ENCODE peak calls at places on chromosomes 11 and 22, in nine cellular contexts. F is gastrocnemius medialis, Q is AG04450, P is tibial artery, G is body of pancreas, H is heart left ventricle, Y is suprapubic skin, T is A549, D is right atrium auricular region. N is an unnamed sample.

GRCh38 chr22:28019360-28019759 is 100.3 kb upstream of the PITPNB start:
- DNase-seq in D (no peak), Y (peak; percentile 51), Q (no peak), P (peak; percentile 62), F (peak; percentile 92), H (no peak), T (no peak), G (peak; percentile 12), N (peak; percentile 15)

GRCh38 chr11:45366196-45366595 is 80.1 kb upstream of the SYT13 start:
- DNase-seq in Y (no peak), D (no peak), P (no peak), Q (no peak), F (no peak), G (no peak), H (no peak), T (no peak), N (no peak)

GRCh38 chr11:45618897-45619296 is 46.5 kb downstream of the CHST1 start:
- DNase-seq in P (no peak), Y (no peak), Q (no peak), T (no peak), H (no peak), F (no peak), G (no peak), D (no peak), N (no peak)

GRCh38 chr11:15579287-15580001 is 464.7 kb downstream of the INSC start:
- DNase-seq in F (no peak), Q (no peak), D (no peak), G (no peak), H (no peak), P (no peak), Y (no peak), T (no peak), N (no peak)

GRCh38 chr22:38923463-38924196 is 33.8 kb upstream of the APOBEC3A start:
- DNase-seq in D (peak; percentile 89), G (peak; percentile 81), T (peak; percentile 86), H (peak; percentile 89), Y (peak; percentile 81), P (peak; percentile 93), Q (peak; percentile 64), F (peak; percentile 55), N (peak; percentile 95)

GRCh38 chr22:37735054-37735453 is 38.2 kb downstream of the TRIOBP start:
- DNase-seq in Y (no peak), H (peak; percentile 62), T (peak; percentile 72), G (peak; percentile 66), Q (no peak), D (peak; percentile 76), P (no peak), F (no peak), N (peak; percentile 75)

GRCh38 chr11:35377262-35377661 is 42.1 kb downstream of the SLC1A2 start:
- DNase-seq in T (no peak), P (no peak), H (no peak), Y (no peak), D (no peak), G (no peak), F (no peak), Q (no peak), N (no peak)

GRCh38 chr22:37202001-37202555 is 10.2 kb downstream of the SSTR3 start:
- DNase-seq in H (no peak), F (no peak), D (no peak), Q (no peak), G (no peak), T (no peak), Y (peak; percentile 38), P (peak; percentile 31), N (no peak)

GRCh38 chr11:86101941-86102407 is 33.1 kb upstream of the PICALM start:
- DNase-seq in Y (no peak), F (no peak), D (no peak), Q (no peak), P (no peak), T (no peak), H (no peak), G (no peak), N (no peak)

GRCh38 chr22:40479887-40480538 is 109.6 kb downstream of the SGSM3 start:
- DNase-seq in G (no peak), T (no peak), D (no peak), Q (no peak), P (no peak), H (no peak), F (no peak), Y (no peak), N (no peak)

GRCh38 chr11:32087602-32088001 is 3.3 kb upstream of the RCN1 start:
- DNase-seq in Q (no peak), T (no peak), D (no peak), H (no peak), F (no peak), G (no peak), P (no peak), Y (no peak), N (no peak)

GRCh38 chr11:117199061-117199915 is at the start of gene TAGLN:
- DNase-seq in G (peak; percentile 50), F (no peak), T (no peak), H (peak; percentile 80), Q (peak; percentile 91), P (peak; percentile 98), Y (no peak), D (peak; percentile 97), N (peak; percentile 89)

GRCh38 chr11:64888761-64889511 is 10.5 kb upstream of the EHD1 start:
- DNase-seq in F (no peak), D (no peak), T (peak; percentile 89), Q (no peak), Y (no peak), H (no peak), P (no peak), G (peak; percentile 33), N (peak; percentile 95)

GRCh38 chr11:68896171-68896959 is 7.3 kb downstream of the MRPL21 start:
- DNase-seq in Q (no peak), G (no peak), D (no peak), H (no peak), T (no peak), F (no peak), Y (no peak), P (no peak), N (no peak)

GRCh38 chr11:18907391-18907790 is 31.8 kb downstream of the MRGPRX1 start:
- DNase-seq in T (no peak), Y (no peak), H (no peak), P (no peak), Q (no peak), G (no peak), F (no peak), D (no peak), N (no peak)

GRCh38 chr11:371716-372590 is 2.7 kb downstream of the B4GALNT4 start:
- DNase-seq in Q (no peak), H (no peak), T (no peak), Y (no peak), F (no peak), G (no peak), D (no peak), P (no peak), N (no peak)

GRCh38 chr11:58844600-58844999 is at the start of gene GLYATL2:
- DNase-seq in G (no peak), F (no peak), Q (no peak), D (no peak), P (no peak), Y (no peak), T (no peak), H (no peak), N (no peak)
- H3K9me3 ChIP-seq in G (no peaks in the 10 kb centered on the region), F (no peaks in the 10 kb centered on the region), Q (no peaks in the 10 kb centered on the region), D (no peaks in the 10 kb centered on the region), P (no peaks in the 10 kb centered on the region), Y (no peaks in the 10 kb centered on the region), T (no peaks in the 10 kb centered on the region), H (no peaks in the 10 kb centered on the region), N (no peaks in the 10 kb centered on the region)

DNA sequence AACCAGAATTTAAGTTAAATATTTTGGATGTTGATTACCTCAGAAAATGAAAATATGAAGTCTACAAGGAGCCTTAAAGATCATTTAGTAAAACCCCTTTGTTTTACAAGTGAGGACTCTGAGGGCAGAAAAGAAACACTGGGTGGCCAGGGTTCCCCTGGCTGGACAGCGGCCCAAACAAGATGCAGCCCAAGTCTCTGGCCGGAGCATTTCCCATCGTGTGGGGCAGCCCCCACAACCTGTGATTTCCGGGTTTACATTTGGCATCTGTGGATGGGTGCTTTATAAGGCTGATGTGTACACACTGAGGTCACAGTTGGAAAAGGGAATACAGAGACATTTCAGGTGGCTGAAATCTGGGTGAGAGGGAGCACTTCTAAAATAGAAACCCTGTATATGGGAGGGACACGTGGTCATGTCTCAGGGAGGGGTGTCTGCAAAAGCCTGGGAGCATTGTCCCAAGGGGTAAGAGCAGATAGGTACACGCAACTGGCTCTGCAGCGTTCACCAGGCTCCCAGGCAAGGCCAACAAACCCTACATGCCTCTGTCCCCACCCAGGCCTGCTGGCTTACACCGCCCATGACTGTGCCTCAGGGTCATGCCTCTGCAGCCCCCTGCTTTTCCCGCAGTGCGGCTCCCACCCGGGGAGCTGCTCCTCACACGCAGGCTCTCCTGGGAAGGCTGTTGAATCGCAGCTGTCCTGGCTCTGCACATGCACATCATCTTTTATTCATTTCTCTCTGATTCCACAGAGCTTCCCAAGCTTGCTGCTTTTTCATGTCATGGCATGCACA is 29.0 kb upstream of the B3GAT1 start:
- DNase-seq in T (no peak), Y (no peak), D (no peak), Q (no peak), H (no peak), F (no peak), P (no peak), G (no peak), N (no peak)
- H3K4me3 ChIP-seq in T (no peak overlapping the region), Y (no peak overlapping the region), D (no peak overlapping the region), Q (no peak overlapping the region), H (no peak overlapping the region), F (no peak overlapping the region), P (no peak overlapping the region), G (no peak overlapping the region), N (no peak overlapping the region)

DNA sequence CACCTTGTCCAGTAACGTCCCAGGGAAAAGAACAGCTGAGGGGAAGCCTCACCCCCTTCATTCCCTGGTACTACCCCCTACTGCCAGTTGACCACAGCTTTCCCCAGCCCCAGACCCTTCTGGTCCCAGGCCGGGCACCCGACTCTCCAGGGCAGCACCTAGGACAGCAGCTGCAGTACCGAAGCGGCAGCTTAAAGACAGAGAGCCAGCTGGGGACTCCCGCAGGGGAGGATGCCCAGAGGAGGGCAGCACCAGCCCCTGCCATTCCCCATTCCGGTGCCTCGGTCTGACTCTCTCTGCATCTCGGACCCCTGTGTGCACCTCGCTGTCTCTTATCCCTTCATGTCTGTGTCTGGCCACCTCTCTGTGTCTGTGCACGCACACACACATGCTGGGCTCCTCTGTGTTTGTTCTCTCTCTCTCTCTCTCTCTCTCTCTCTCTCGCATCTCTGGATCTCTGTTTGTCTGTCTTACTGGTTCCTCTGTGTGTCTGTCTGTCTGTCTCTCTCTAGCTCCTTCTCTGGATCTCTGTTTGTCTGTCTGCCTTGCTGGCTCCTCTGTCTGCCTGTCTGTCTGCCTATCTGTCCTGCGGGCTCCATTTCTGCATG is 9.4 kb downstream of the IGSF9B start:
- DNase-seq in H (peak; percentile 70), Q (no peak), Y (no peak), F (no peak), P (peak; percentile 72), T (peak; percentile 58), D (no peak), G (no peak), N (peak; percentile 67)
- TF ChIP-seq CTCF in H (peak; percentile 26), Q (peak; percentile 48), Y (peak; percentile 15), F (peak; percentile 33), P (peak; percentile 46), T (no peak), D (peak; percentile 67), G (peak; percentile 22), N (no peak)

DNA sequence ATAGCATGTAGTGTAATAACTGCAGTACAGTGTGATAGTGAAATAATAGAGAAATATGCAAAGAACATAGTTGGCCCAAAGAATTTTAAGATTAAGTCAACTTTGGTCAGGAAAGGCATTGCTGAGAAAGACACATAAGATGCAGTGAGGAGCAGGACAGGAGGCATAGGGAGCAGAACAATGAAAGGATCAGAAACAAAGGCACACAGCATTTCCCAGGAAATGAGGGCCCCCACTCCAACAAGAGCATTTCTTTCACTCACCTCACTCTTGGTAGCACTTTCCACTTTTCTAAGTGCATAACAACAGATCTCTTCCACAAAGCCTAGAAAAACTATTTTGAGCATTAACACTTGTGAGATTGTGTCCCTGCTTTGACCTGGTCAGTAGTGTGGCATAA is 238.4 kb upstream of the FAT3 start:
- DNase-seq in H (no peak), P (no peak), Y (no peak), G (no peak), Q (no peak), T (no peak), F (no peak), D (no peak), N (no peak)
- H3K9me3 ChIP-seq in H (peaks cover 4% of the 10 kb centered on the region), P (no peaks in the 10 kb centered on the region), Y (no peaks in the 10 kb centered on the region), G (no peaks in the 10 kb centered on the region), Q (no peaks in the 10 kb centered on the region), T (peaks cover 2% of the 10 kb centered on the region), F (no peaks in the 10 kb centered on the region), D (no peaks in the 10 kb centered on the region), N (no peaks in the 10 kb centered on the region)